ENCODE peak calls at places on chromosome 11, in four cellular contexts. G is GM12878, T is mammary epithelial cell, N is neural progenitor cell. I is an unnamed sample.
A peak's percentile ranks its signal among the peaks of the same experiment; 100 is the strongest.

GRCh38 chr11:112042961-112043304 is 17.7 kb downstream of the DLAT start:
- DNase-seq in T (no peak), G (no peak), N (no peak), I (no peak)

GRCh38 chr11:86814775-86815174 is 14.4 kb downstream of the PRSS23 start:
- DNase-seq in T (no peak), N (no peak), G (no peak), I (no peak)

GRCh38 chr11:135019343-135019742 is 607.3 kb upstream of the B3GAT1 start:
- DNase-seq in N (no peak), T (no peak), G (no peak), I (no peak)

GRCh38 chr11:16791494-16791961 is 53.1 kb downstream of the C11orf58 start:
- DNase-seq in G (no peak), N (no peak), T (peak; percentile 87), I (no peak)

GRCh38 chr11:92192141-92192540 is 32.5 kb upstream of the FAT3 start:
- DNase-seq in N (no peak), T (no peak), G (no peak), I (no peak)

GRCh38 chr11:134397304-134398078 is 14.6 kb downstream of the B3GAT1 start:
- DNase-seq in T (no peak), G (no peak), N (no peak), I (no peak)

GRCh38 chr11:9972917-9973504 is 309.1 kb downstream of the SWAP70 start:
- DNase-seq in G (no peak), N (peak; percentile 45), T (peak; percentile 39), I (no peak)

GRCh38 chr11:36565033-36565610 is 2.7 kb upstream of the RAG1 start:
- DNase-seq in T (no peak), N (no peak), G (no peak), I (no peak)

GRCh38 chr11:111347002-111347722 is 31.9 kb downstream of the POU2AF1 start:
- DNase-seq in T (no peak), G (no peak), N (no peak), I (no peak)

GRCh38 chr11:1837171-1838076 is 1.4 kb upstream of the TNNI2 start:
- DNase-seq in N (peak; percentile 93), T (no peak), G (no peak), I (peak; percentile 86)

GRCh38 chr11:129320485-129320884 is 55.2 kb upstream of the BARX2 start:
- DNase-seq in G (no peak), N (no peak), T (peak; percentile 27), I (no peak)

GRCh38 chr11:129317564-129317963 is 58.1 kb upstream of the BARX2 start:
- DNase-seq in T (peak; percentile 65), N (no peak), G (no peak), I (no peak)

GRCh38 chr11:129321076-129321475 is 54.6 kb upstream of the BARX2 start:
- DNase-seq in N (no peak), G (no peak), T (no peak), I (no peak)

GRCh38 chr11:129319201-129319600 is 56.4 kb upstream of the BARX2 start:
- DNase-seq in T (no peak), N (no peak), G (no peak), I (no peak)

DNA sequence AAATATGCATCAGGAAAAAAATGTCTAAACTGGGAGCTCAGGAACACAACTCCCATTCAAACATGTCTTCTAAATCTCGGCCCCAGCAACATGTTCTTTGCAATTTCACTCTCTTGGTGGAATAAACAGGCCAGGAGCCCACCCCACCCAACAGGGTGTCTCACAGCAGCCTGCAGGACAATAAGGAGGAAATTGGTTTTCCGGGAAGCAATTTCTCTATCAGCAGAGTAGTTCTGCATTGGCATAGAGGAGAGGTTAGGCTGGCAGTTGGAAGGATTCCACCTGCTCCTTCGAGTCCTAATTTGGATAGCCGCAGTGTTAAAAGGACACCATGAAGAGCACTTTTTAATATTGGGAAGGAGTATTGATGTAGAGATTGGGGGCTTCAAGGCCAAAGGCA is 55.9 kb upstream of the BARX2 start:
- DNase-seq in N (no peak), T (no peak), G (no peak), I (no peak)
- H3K4me1 ChIP-seq in N (peaks cover 23% of the 10 kb centered on the region), T (peaks cover 18% of the 10 kb centered on the region), G (no peaks in the 10 kb centered on the region), I (no peaks in the 10 kb centered on the region)

GRCh38 chr11:117796456-117797428 is at the start of gene DSCAML1:
- DNase-seq in T (no peak), G (no peak), N (peak; percentile 75), I (no peak)
- TF ChIP-seq EZH2 in T (peak; percentile 0), G (no peak), N (peak; percentile 80), I (no peak)

GRCh38 chr11:29005401-29005980 is 897.3 kb downstream of the METTL15 start:
- DNase-seq in T (no peak), N (peak; percentile 5), G (no peak), I (no peak)

GRCh38 chr11:29002816-29003215 is 894.6 kb downstream of the METTL15 start:
- DNase-seq in T (no peak), N (no peak), G (no peak), I (no peak)

DNA sequence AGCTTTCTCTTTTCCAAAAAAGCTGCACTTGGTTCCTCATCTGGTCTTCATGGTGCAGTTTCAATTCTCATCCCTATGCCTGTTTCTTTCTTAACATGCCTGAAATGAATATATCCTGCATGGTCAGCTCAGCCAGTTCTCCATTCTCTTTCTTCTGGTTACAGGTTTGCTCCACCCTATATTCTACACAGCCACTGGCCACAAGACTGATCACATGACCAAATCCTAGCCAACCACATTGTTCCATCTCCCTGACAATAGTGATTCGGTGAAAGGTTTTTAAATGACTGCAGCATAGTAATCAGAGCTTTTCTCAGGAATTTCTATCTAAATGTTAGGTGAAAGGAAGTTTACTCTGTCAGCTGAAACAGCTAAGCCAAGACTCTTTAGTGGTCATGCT is 891.4 kb downstream of the METTL15 start:
- DNase-seq in G (no peak), N (no peak), T (no peak), I (no peak)
- H3K27ac ChIP-seq in G (no peak overlapping the region), N (no peak overlapping the region), T (no peak overlapping the region), I (no peak overlapping the region)

GRCh38 chr11:8786933-8787332 is 104.3 kb downstream of the RPL27A start:
- DNase-seq in N (no peak), G (no peak), T (peak; percentile 17), I (no peak)
- H3K4me1 ChIP-seq in N (no peaks in the 10 kb centered on the region), G (no peaks in the 10 kb centered on the region), T (peaks cover 6% of the 10 kb centered on the region), I (no peaks in the 10 kb centered on the region)

GRCh38 chr11:31804439-31805036 is 6.6 kb downstream of the PAX6 start:
- DNase-seq in T (no peak), G (no peak), N (peak; percentile 66), I (no peak)

GRCh38 chr11:31806944-31807790 is 4.0 kb downstream of the PAX6 start:
- DNase-seq in N (peak; percentile 78), T (no peak), G (no peak), I (no peak)

GRCh38 chr11:31806186-31806943 is 4.8 kb downstream of the PAX6 start:
- DNase-seq in T (no peak), N (peak; percentile 45), G (no peak), I (no peak)

GRCh38 chr11:31805037-31805628 is 6.0 kb downstream of the PAX6 start:
- DNase-seq in N (peak; percentile 73), G (no peak), T (no peak), I (no peak)

DNA sequence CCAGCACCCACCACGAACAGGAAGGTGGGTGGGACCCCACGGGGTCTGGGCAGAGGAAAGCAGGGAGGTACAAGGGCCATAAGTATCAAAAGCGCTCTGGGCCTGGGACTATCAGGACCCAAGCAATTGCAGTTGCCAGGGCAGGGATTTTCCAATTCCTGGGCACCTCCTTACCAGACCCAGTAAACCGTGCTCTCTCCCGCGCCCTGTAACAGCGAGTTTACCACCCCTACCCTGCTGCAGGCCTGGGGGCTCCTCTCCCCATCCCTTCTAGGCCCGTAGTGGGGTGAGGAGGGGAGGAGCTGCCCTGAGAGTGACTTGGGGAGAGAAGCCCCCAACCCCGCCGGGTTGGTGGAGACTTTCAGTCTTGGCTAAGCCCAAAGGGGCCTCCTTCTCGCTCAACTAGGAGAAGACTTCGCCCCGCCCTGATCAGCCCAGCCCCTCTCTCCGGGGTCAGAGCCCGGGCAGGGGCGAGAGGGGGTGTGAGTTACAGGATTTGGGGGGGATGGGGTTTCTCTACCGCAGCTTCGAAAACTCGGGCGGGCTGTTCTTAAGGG is 5.4 kb downstream of the PAX6 start:
- DNase-seq in G (no peak), N (peak; percentile 83), T (no peak), I (no peak)
- TF ChIP-seq EZH2 in G (no peak), N (peak; percentile 51), T (no peak), I (no peak)

GRCh38 chr11:128086794-128087193 is 500.6 kb downstream of the ETS1 start:
- DNase-seq in T (no peak), N (no peak), G (no peak), I (no peak)

GRCh38 chr11:128089962-128090361 is 497.4 kb downstream of the ETS1 start:
- DNase-seq in N (no peak), G (no peak), T (no peak), I (no peak)

DNA sequence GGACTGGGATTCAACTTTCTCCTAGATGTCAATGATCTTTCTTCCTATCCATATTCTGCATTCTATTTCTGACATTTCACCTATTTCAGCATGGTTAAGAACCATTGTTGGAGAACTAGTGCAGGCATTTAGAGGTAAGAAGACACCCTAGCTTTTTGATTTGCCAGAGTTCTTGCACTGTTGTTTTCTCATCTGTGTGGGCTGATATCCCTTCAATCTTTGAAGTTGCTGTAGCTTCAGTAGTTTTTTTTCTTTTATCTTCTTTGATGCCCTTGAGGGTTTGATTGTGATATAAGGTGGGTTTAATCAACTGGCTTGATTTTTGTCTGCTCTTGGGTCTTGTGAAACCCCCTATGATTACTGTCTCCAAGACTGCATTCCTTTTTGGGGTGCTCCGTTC is 502.1 kb downstream of the ETS1 start:
- DNase-seq in N (no peak), G (no peak), T (no peak), I (no peak)
- H3K27ac ChIP-seq in N (no peak overlapping the region), G (no peak overlapping the region), T (no peak overlapping the region), I (no peak overlapping the region)

GRCh38 chr11:119023741-119024140 is 5.2 kb downstream of the TRAPPC4 start:
- DNase-seq in T (no peak), G (no peak), N (no peak), I (no peak)

GRCh38 chr11:119018074-119018938 is at the start of the genes RPS25 and TRAPPC4:
- DNase-seq in T (peak; percentile 96), N (peak; percentile 96), G (peak; percentile 92), I (peak; percentile 97)

GRCh38 chr11:119024430-119025098 is 6.0 kb downstream of the TRAPPC4 start:
- DNase-seq in T (no peak), G (no peak), N (no peak), I (no peak)

GRCh38 chr11:119016216-119017009 is 1.7 kb downstream of the RPS25 start:
- DNase-seq in G (no peak), T (no peak), N (no peak), I (no peak)

GRCh38 chr11:119019996-119020395 is 1.4 kb downstream of the TRAPPC4 start:
- DNase-seq in N (no peak), G (no peak), T (no peak), I (no peak)
- H3K4me1 ChIP-seq in N (peaks cover 16% of the 10 kb centered on the region), G (no peaks in the 10 kb centered on the region), T (peaks cover 16% of the 10 kb centered on the region), I (peaks cover 36% of the 10 kb centered on the region)

I was measured in DND-41.